ENCODE peak calls at places on chromosomes 16 and 17, in six cellular contexts. One of them, this sample, is unnamed.

GRCh38 chr16:61900482-61900881 is 135.8 kb downstream of the CDH8 start:
- DNase-seq in neural progenitor cell: no peak
- DNase-seq in PC-3: peak
- DNase-seq in GM23338: no peak
- DNase-seq in SK-N-SH: no peak
- DNase-seq in MM.1S: no peak
- DNase-seq in this sample: no peak

GRCh38 chr17:1107777-1108559 is 71.8 kb downstream of the ABR start:
- DNase-seq in neural progenitor cell: no peak
- DNase-seq in SK-N-SH: no peak
- DNase-seq in PC-3: no peak
- DNase-seq in MM.1S: no peak
- DNase-seq in GM23338: no peak
- DNase-seq in this sample: no peak

GRCh38 chr16:8798174-8798527 is 512 bp downstream of the PMM2 start:
- DNase-seq in GM23338: no peak
- DNase-seq in SK-N-SH: peak
- DNase-seq in PC-3: peak
- DNase-seq in neural progenitor cell: no peak
- DNase-seq in MM.1S: no peak
- DNase-seq in this sample: no peak

GRCh38 chr16:55734665-55735064 is 78.9 kb downstream of the SLC6A2 start:
- DNase-seq in PC-3: no peak
- DNase-seq in SK-N-SH: no peak
- DNase-seq in neural progenitor cell: no peak
- DNase-seq in GM23338: no peak
- DNase-seq in MM.1S: no peak
- DNase-seq in this sample: no peak

GRCh38 chr17:28330671-28331070 is 4.6 kb downstream of the IFT20 start:
- DNase-seq in MM.1S: no peak
- DNase-seq in GM23338: no peak
- DNase-seq in PC-3: no peak
- DNase-seq in neural progenitor cell: no peak
- DNase-seq in SK-N-SH: no peak
- DNase-seq in this sample: no peak

GRCh38 chr17:80539022-80539421 is 5.6 kb upstream of the RPTOR start:
- DNase-seq in PC-3: no peak
- DNase-seq in neural progenitor cell: peak
- DNase-seq in SK-N-SH: no peak
- DNase-seq in GM23338: peak
- DNase-seq in MM.1S: no peak
- DNase-seq in this sample: no peak

GRCh38 chr16:12336158-12336557 is 359.6 kb downstream of the SNX29 start:
- DNase-seq in neural progenitor cell: no peak
- DNase-seq in PC-3: no peak
- DNase-seq in GM23338: no peak
- DNase-seq in SK-N-SH: no peak
- DNase-seq in MM.1S: no peak
- DNase-seq in this sample: no peak

GRCh38 chr17:1422907-1423306 is 22.9 kb upstream of the YWHAE start:
- DNase-seq in neural progenitor cell: no peak
- DNase-seq in PC-3: peak
- DNase-seq in MM.1S: no peak
- DNase-seq in GM23338: no peak
- DNase-seq in SK-N-SH: no peak
- DNase-seq in this sample: no peak

GRCh38 chr16:87968541-87968940 is 17.3 kb downstream of the BANP start:
- DNase-seq in GM23338: no peak
- DNase-seq in MM.1S: no peak
- DNase-seq in PC-3: no peak
- DNase-seq in SK-N-SH: no peak
- DNase-seq in neural progenitor cell: no peak
- DNase-seq in this sample: no peak

GRCh38 chr16:46980926-46981325 is 7.5 kb upstream of the DNAJA2 start:
- DNase-seq in MM.1S: no peak
- DNase-seq in PC-3: no peak
- DNase-seq in GM23338: no peak
- DNase-seq in neural progenitor cell: no peak
- DNase-seq in SK-N-SH: no peak
- DNase-seq in this sample: no peak

GRCh38 chr17:59954856-59955255 is 9.7 kb downstream of the RNFT1 start:
- DNase-seq in PC-3: no peak
- DNase-seq in MM.1S: no peak
- DNase-seq in neural progenitor cell: no peak
- DNase-seq in SK-N-SH: no peak
- DNase-seq in GM23338: no peak
- DNase-seq in this sample: no peak

GRCh38 chr16:78480588-78480987 is 381.1 kb downstream of the WWOX start:
- DNase-seq in neural progenitor cell: no peak
- DNase-seq in GM23338: no peak
- DNase-seq in MM.1S: no peak
- DNase-seq in PC-3: no peak
- DNase-seq in SK-N-SH: no peak
- DNase-seq in this sample: no peak

GRCh38 chr17:35773674-35774425 is 13.2 kb downstream of the C17orf50 start:
- DNase-seq in GM23338: no peak
- DNase-seq in PC-3: no peak
- DNase-seq in MM.1S: no peak
- DNase-seq in SK-N-SH: no peak
- DNase-seq in neural progenitor cell: no peak
- DNase-seq in this sample: no peak

GRCh38 chr16:70746040-70746707 is 54.8 kb downstream of the VAC14 start:
- DNase-seq in SK-N-SH: peak
- DNase-seq in neural progenitor cell: no peak
- DNase-seq in GM23338: no peak
- DNase-seq in PC-3: peak
- DNase-seq in MM.1S: no peak
- DNase-seq in this sample: peak

GRCh38 chr16:11583171-11583570 is 3.5 kb downstream of the LITAF start:
- DNase-seq in SK-N-SH: no peak
- DNase-seq in GM23338: no peak
- DNase-seq in neural progenitor cell: no peak
- DNase-seq in PC-3: no peak
- DNase-seq in MM.1S: no peak
- DNase-seq in this sample: no peak

GRCh38 chr17:17506893-17507464 is 10.8 kb upstream of the RASD1 start:
- DNase-seq in SK-N-SH: peak
- DNase-seq in MM.1S: no peak
- DNase-seq in PC-3: no peak
- DNase-seq in GM23338: no peak
- DNase-seq in neural progenitor cell: no peak
- DNase-seq in this sample: no peak

GRCh38 chr16:72501739-72502653 is 330.0 kb upstream of the PMFBP1 start:
- DNase-seq in neural progenitor cell: peak
- DNase-seq in PC-3: peak
- DNase-seq in SK-N-SH: peak
- DNase-seq in MM.1S: peak
- DNase-seq in GM23338: peak
- DNase-seq in this sample: peak

GRCh38 chr17:48841395-48841831 is 10.6 kb downstream of the CALCOCO2 start:
- DNase-seq in SK-N-SH: no peak
- DNase-seq in MM.1S: peak
- DNase-seq in PC-3: no peak
- DNase-seq in GM23338: no peak
- DNase-seq in neural progenitor cell: no peak
- DNase-seq in this sample: no peak

GRCh38 chr16:66523861-66524354 is 26.0 kb downstream of the TK2 start:
- DNase-seq in GM23338: no peak
- DNase-seq in SK-N-SH: no peak
- DNase-seq in neural progenitor cell: no peak
- DNase-seq in PC-3: no peak
- DNase-seq in MM.1S: peak
- DNase-seq in this sample: no peak
- TF ChIP-seq EZH2phosphoT487 in GM23338: no peak
- TF ChIP-seq EZH2phosphoT487 in SK-N-SH: no peak
- TF ChIP-seq EZH2phosphoT487 in neural progenitor cell: no peak
- TF ChIP-seq EZH2phosphoT487 in PC-3: no peak
- TF ChIP-seq EZH2phosphoT487 in MM.1S: no peak
- TF ChIP-seq EZH2phosphoT487 in this sample: no peak

GRCh38 chr16:57757883-57758282 is 22.3 kb downstream of the KATNB1 start:
- DNase-seq in PC-3: no peak
- DNase-seq in MM.1S: no peak
- DNase-seq in neural progenitor cell: no peak
- DNase-seq in GM23338: no peak
- DNase-seq in SK-N-SH: no peak
- DNase-seq in this sample: no peak

GRCh38 chr16:57757326-57757786 is 21.8 kb downstream of the KATNB1 start:
- DNase-seq in neural progenitor cell: peak
- DNase-seq in MM.1S: peak
- DNase-seq in SK-N-SH: peak
- DNase-seq in PC-3: peak
- DNase-seq in GM23338: peak
- DNase-seq in this sample: peak

GRCh38 chr16:57755726-57756423 is 20.3 kb downstream of the KATNB1 start:
- DNase-seq in neural progenitor cell: no peak
- DNase-seq in SK-N-SH: no peak
- DNase-seq in PC-3: no peak
- DNase-seq in MM.1S: no peak
- DNase-seq in GM23338: no peak
- DNase-seq in this sample: no peak

GRCh38 chr16:57755061-57755684 is 19.6 kb downstream of the KATNB1 start:
- DNase-seq in MM.1S: no peak
- DNase-seq in SK-N-SH: no peak
- DNase-seq in GM23338: no peak
- DNase-seq in PC-3: no peak
- DNase-seq in neural progenitor cell: no peak
- DNase-seq in this sample: no peak

DNA sequence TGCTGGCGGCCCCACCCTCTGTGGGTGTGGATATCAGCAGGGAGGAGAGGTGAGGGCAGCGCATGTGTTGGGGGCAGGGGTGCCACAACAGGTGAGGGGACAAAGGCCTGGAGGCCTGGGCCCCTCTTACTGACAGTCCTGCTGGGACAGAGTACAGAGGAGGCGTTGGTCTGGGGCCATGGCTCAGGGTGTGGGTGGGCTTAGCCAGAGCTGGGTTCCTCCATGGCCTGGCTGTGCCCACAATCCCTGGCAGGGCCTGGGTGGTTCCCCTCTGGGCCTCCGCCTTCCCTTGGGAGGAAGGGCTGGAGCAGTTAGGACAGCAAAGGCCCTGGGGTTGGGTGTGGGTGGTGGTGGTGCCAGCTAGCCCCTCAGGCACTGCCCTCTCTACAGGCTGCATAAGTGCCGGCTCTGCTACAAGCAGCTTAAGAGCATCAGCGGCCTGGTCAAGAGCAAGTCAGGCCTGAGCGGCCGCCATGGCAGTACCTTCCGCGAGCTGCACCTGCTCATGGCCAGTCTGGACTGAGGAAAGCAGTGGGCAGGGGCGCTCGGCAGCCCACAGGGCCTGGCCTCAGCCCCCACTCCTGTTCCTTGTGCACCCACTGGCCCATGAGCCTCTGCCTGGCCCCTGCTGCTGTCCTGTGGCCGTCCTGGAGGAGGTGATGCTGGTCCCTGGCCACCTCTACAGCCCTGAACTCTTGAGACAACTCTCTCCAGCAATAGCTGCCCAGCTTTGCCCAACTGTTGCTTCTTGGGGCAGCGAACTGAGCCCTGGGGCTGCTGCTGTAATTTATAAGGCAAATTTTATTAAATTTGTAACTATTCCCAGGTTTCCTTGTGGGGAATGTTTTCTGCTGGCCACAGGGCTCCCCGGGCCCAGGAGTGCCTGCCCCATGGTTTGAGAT is 21.1 kb downstream of the KATNB1 start:
- DNase-seq in SK-N-SH: no peak
- DNase-seq in PC-3: no peak
- DNase-seq in MM.1S: no peak
- DNase-seq in neural progenitor cell: no peak
- DNase-seq in GM23338: no peak
- DNase-seq in this sample: no peak
- TF ChIP-seq CTCF in SK-N-SH: no peak
- TF ChIP-seq CTCF in PC-3: no peak
- TF ChIP-seq CTCF in MM.1S: no peak
- TF ChIP-seq CTCF in neural progenitor cell: no peak
- TF ChIP-seq CTCF in GM23338: no peak
- TF ChIP-seq CTCF in this sample: no peak

GRCh38 chr17:19304209-19304608 is 58.3 kb downstream of the B9D1 start:
- DNase-seq in PC-3: peak
- DNase-seq in SK-N-SH: no peak
- DNase-seq in neural progenitor cell: no peak
- DNase-seq in MM.1S: peak
- DNase-seq in GM23338: no peak
- DNase-seq in this sample: peak
- TF ChIP-seq EZH2phosphoT487 in PC-3: no peak
- TF ChIP-seq EZH2phosphoT487 in SK-N-SH: no peak
- TF ChIP-seq EZH2phosphoT487 in neural progenitor cell: no peak
- TF ChIP-seq EZH2phosphoT487 in MM.1S: no peak
- TF ChIP-seq EZH2phosphoT487 in GM23338: no peak
- TF ChIP-seq EZH2phosphoT487 in this sample: no peak

GRCh38 chr16:81745704-81746558 is 33.2 kb upstream of the PLCG2 start:
- DNase-seq in MM.1S: peak
- DNase-seq in PC-3: no peak
- DNase-seq in neural progenitor cell: peak
- DNase-seq in SK-N-SH: peak
- DNase-seq in GM23338: peak
- DNase-seq in this sample: peak
- TF ChIP-seq CTCF in MM.1S: no peak
- TF ChIP-seq CTCF in PC-3: no peak
- TF ChIP-seq CTCF in neural progenitor cell: no peak
- TF ChIP-seq CTCF in SK-N-SH: no peak
- TF ChIP-seq CTCF in GM23338: peak
- TF ChIP-seq CTCF in this sample: no peak

GRCh38 chr17:76357597-76358158 is 4.0 kb upstream of the PRPSAP1 start:
- DNase-seq in GM23338: no peak
- DNase-seq in PC-3: no peak
- DNase-seq in MM.1S: no peak
- DNase-seq in neural progenitor cell: no peak
- DNase-seq in SK-N-SH: no peak
- DNase-seq in this sample: no peak

GRCh38 chr17:76359375-76359774 is 5.7 kb upstream of the PRPSAP1 start:
- DNase-seq in GM23338: no peak
- DNase-seq in neural progenitor cell: no peak
- DNase-seq in PC-3: no peak
- DNase-seq in MM.1S: no peak
- DNase-seq in SK-N-SH: no peak
- DNase-seq in this sample: no peak

GRCh38 chr17:76354317-76354729 is 607 bp upstream of the PRPSAP1 start:
- DNase-seq in neural progenitor cell: no peak
- DNase-seq in MM.1S: no peak
- DNase-seq in SK-N-SH: no peak
- DNase-seq in PC-3: no peak
- DNase-seq in GM23338: no peak
- DNase-seq in this sample: no peak

GRCh38 chr17:76354747-76355310 is 1.1 kb upstream of the PRPSAP1 start:
- DNase-seq in GM23338: peak
- DNase-seq in neural progenitor cell: no peak
- DNase-seq in SK-N-SH: no peak
- DNase-seq in MM.1S: no peak
- DNase-seq in PC-3: peak
- DNase-seq in this sample: no peak

GRCh38 chr17:76356803-76357456 is 3.2 kb upstream of the PRPSAP1 start:
- DNase-seq in PC-3: peak
- DNase-seq in GM23338: no peak
- DNase-seq in neural progenitor cell: no peak
- DNase-seq in SK-N-SH: no peak
- DNase-seq in MM.1S: no peak
- DNase-seq in this sample: no peak
- TF ChIP-seq EZH2phosphoT487 in PC-3: no peak
- TF ChIP-seq EZH2phosphoT487 in GM23338: no peak
- TF ChIP-seq EZH2phosphoT487 in neural progenitor cell: no peak
- TF ChIP-seq EZH2phosphoT487 in SK-N-SH: no peak
- TF ChIP-seq EZH2phosphoT487 in MM.1S: no peak
- TF ChIP-seq EZH2phosphoT487 in this sample: no peak

GRCh38 chr16:53643474-53643873 is 60.2 kb downstream of the RPGRIP1L start:
- DNase-seq in MM.1S: peak
- DNase-seq in PC-3: no peak
- DNase-seq in neural progenitor cell: no peak
- DNase-seq in GM23338: no peak
- DNase-seq in SK-N-SH: no peak
- DNase-seq in this sample: no peak
- TF ChIP-seq CTCF in MM.1S: no peak
- TF ChIP-seq CTCF in PC-3: no peak
- TF ChIP-seq CTCF in neural progenitor cell: no peak
- TF ChIP-seq CTCF in GM23338: no peak
- TF ChIP-seq CTCF in SK-N-SH: no peak
- TF ChIP-seq CTCF in this sample: no peak